ENCODE peak calls at places on chromosomes 5 and 9, in five cellular contexts. M, S, Q, B and K are unnamed samples.

GRCh38 chr5:127615916-127616315 is 33.0 kb upstream of the CTXN3 start:
- DNase-seq in S (no peak), Q (no peak), M (no peak), B (no peak), K (no peak)

GRCh38 chr5:176628406-176629228 is 1.7 kb downstream of the SNCB start:
- DNase-seq in B (no peak), S (no peak), M (no peak), Q (no peak), K (no peak)

GRCh38 chr5:53488195-53488594 is 7.8 kb downstream of the FST start:
- DNase-seq in S (no peak), M (no peak), Q (no peak), B (no peak), K (no peak)

GRCh38 chr5:170278611-170279500 is 18.7 kb downstream of the LCP2 start:
- DNase-seq in S (peak; percentile 70), Q (no peak), M (peak; percentile 69), B (peak; percentile 62), K (no peak)

GRCh38 chr9:119298076-119298853 is 71.0 kb downstream of the BRINP1 start:
- DNase-seq in M (no peak), B (no peak), Q (no peak), S (no peak), K (no peak)

GRCh38 chr9:27548055-27548741 is 18.6 kb upstream of the MOB3B start:
- DNase-seq in B (no peak), Q (peak; percentile 41), M (no peak), S (no peak), K (no peak)

GRCh38 chr5:36301858-36302603 is at the start of gene RANBP3L:
- DNase-seq in Q (peak; percentile 69), S (peak; percentile 12), M (no peak), B (peak; percentile 46), K (no peak)

GRCh38 chr9:6113312-6113711 is 97.9 kb upstream of the RANBP6 start:
- DNase-seq in Q (no peak), B (no peak), S (no peak), M (no peak), K (no peak)

GRCh38 chr5:169100735-169101075 is 200.2 kb downstream of the SLIT3 start:
- DNase-seq in S (no peak), Q (no peak), M (no peak), B (no peak), K (peak; percentile 74)

GRCh38 chr9:135978650-135979461 is 17.7 kb upstream of the UBAC1 start:
- DNase-seq in Q (no peak), B (no peak), M (no peak), S (no peak), K (no peak)

GRCh38 chr9:133429216-133429613 is 7.0 kb downstream of the ADAMTS13 start:
- DNase-seq in B (no peak), S (no peak), Q (no peak), M (no peak), K (no peak)

GRCh38 chr9:2012347-2012746 is 2.8 kb upstream of the SMARCA2 start:
- DNase-seq in S (no peak), M (no peak), B (no peak), Q (no peak), K (no peak)

GRCh38 chr5:16864566-16864965 is 71.5 kb downstream of the MYO10 start:
- DNase-seq in S (no peak), B (no peak), M (no peak), Q (no peak), K (no peak)

GRCh38 chr9:95029251-95029650 is 288.3 kb downstream of the FANCC start:
- DNase-seq in B (no peak), Q (no peak), M (no peak), S (no peak), K (no peak)

GRCh38 chr5:89556215-89557009 is 673.4 kb upstream of the MEF2C start:
- DNase-seq in S (no peak), B (no peak), M (no peak), Q (peak; percentile 51), K (peak; percentile 30)

GRCh38 chr9:22337261-22337660 is 109.4 kb upstream of the DMRTA1 start:
- DNase-seq in Q (no peak), B (no peak), S (no peak), M (no peak), K (no peak)

GRCh38 chr9:13083973-13084528 is 195.4 kb downstream of the MPDZ start:
- DNase-seq in B (no peak), Q (no peak), M (no peak), S (no peak), K (no peak)

GRCh38 chr5:178381921-178382688 is 149.5 kb upstream of the PHYKPL start:
- DNase-seq in B (no peak), M (no peak), Q (no peak), S (no peak), K (no peak)

GRCh38 chr5:136025900-136026299 is 2.9 kb upstream of the TGFBI start:
- DNase-seq in Q (no peak), S (no peak), M (peak; percentile 77), B (no peak), K (no peak)

GRCh38 chr5:19978466-19978865 is 9.5 kb downstream of the CDH18 start:
- DNase-seq in M (no peak), S (no peak), B (no peak), Q (no peak), K (no peak)

GRCh38 chr9:69346596-69347390 is 21.8 kb downstream of the ENTREP1 start:
- DNase-seq in M (no peak), B (no peak), S (no peak), Q (peak; percentile 10), K (peak; percentile 19)

GRCh38 chr5:141651728-141652105 is 499 bp upstream of the FCHSD1 start:
- DNase-seq in B (no peak), S (no peak), M (no peak), Q (no peak), K (no peak)

DNA sequence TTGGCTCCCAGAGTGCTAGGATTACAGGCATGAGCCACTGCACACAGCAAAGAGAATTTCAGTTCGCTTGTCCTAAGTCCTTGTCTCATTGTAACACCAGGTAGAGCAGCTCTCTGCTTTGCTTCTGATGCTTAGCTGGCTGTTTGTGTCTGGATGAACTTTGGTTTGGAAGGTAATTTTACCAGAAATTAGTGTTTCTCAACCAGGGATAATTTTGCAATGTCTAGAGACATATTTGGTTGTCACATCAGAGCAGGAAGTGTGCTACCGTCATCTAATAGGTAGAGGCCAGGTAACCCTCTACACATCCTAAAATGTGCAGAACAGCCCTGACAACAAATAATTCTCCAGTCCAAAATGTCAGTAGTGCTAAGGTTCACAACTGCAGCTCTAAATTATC is 108.8 kb downstream of the SNX18 start:
- DNase-seq in S (no peak), B (no peak), Q (no peak), M (no peak), K (no peak)
- TF ChIP-seq POLR2A in S (no peak), B (no peak), Q (no peak), M (no peak), K (no peak)

DNA sequence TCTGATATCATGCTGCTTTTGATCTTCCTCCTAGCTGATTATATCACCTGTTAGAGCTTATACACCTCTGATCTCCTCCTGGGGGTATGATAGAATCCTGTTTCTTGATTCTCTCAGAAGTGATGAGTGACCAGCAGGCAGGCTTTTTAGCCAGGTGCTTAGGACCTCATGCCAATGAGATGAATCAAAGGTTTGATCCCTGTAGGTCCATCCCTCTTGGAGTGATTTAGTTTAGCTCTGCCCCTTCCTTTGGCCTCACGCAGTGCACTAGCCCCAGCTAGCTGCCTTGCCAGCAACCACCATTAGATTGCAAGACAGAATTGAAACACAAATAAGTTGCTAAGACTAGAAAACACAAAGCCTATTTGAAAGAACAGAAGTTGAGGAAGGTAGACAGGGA is 84.4 kb downstream of the ZSWIM6 start:
- DNase-seq in Q (no peak), M (no peak), S (no peak), B (no peak), K (no peak)
- TF ChIP-seq POLR2A in Q (no peak), M (no peak), S (no peak), B (no peak), K (no peak)

DNA sequence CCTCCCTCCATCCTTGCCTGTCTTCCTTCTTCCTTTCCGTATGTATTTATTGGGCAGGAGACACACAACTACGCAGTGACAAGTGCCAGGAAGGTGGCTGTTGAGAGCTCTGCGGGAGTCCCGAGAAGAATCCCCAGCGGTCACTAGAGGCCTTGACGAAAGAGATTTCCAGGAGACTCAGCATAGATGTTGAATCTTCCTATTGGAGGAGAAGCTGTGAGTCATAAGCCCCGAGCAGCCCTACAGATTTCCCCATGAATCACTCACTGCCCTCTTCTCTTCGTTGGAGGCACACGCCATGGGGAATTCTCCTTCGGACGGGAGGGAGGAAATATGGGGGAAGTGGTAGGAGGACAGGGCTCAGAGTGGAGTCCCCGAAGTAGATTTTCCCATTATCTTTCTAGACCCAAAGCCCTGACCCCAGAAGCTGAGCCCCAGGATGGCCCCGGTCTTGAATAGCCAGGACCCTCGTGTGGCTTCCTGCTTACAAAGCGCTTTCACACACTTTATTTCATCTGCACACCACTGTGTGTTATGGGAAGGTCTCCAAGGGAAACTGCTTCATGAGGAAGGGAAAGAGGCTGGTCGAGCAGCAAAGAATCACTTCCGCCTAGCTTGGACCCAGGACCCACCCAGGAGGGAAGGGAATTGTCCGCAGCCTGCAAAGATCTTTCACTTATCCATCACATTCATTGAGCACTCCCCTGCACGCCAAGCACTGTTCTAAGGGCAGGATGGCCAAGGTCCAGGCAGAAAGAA is 12.7 kb downstream of the DUSP1 start:
- DNase-seq in Q (peak; percentile 75), S (no peak), B (no peak), M (peak; percentile 64), K (peak; percentile 92)
- TF ChIP-seq POLR2A in Q (no peak), S (no peak), B (no peak), M (no peak), K (peak; percentile 6)

GRCh38 chr5:43063731-43064171 is 23.6 kb upstream of the ANXA2R start:
- DNase-seq in B (no peak), Q (peak; percentile 4), S (no peak), M (no peak), K (peak; percentile 24)

GRCh38 chr5:43066231-43066798 is 26.2 kb upstream of the ANXA2R start:
- DNase-seq in B (peak; percentile 82), S (peak; percentile 85), Q (peak; percentile 76), M (peak; percentile 87), K (no peak)

GRCh38 chr5:43065384-43066230 is 25.5 kb upstream of the ANXA2R start:
- DNase-seq in B (peak; percentile 52), Q (peak; percentile 66), S (peak; percentile 62), M (peak; percentile 86), K (no peak)

GRCh38 chr5:43068037-43068436 is 27.9 kb upstream of the ANXA2R start:
- DNase-seq in Q (no peak), M (no peak), S (no peak), B (no peak), K (no peak)

DNA sequence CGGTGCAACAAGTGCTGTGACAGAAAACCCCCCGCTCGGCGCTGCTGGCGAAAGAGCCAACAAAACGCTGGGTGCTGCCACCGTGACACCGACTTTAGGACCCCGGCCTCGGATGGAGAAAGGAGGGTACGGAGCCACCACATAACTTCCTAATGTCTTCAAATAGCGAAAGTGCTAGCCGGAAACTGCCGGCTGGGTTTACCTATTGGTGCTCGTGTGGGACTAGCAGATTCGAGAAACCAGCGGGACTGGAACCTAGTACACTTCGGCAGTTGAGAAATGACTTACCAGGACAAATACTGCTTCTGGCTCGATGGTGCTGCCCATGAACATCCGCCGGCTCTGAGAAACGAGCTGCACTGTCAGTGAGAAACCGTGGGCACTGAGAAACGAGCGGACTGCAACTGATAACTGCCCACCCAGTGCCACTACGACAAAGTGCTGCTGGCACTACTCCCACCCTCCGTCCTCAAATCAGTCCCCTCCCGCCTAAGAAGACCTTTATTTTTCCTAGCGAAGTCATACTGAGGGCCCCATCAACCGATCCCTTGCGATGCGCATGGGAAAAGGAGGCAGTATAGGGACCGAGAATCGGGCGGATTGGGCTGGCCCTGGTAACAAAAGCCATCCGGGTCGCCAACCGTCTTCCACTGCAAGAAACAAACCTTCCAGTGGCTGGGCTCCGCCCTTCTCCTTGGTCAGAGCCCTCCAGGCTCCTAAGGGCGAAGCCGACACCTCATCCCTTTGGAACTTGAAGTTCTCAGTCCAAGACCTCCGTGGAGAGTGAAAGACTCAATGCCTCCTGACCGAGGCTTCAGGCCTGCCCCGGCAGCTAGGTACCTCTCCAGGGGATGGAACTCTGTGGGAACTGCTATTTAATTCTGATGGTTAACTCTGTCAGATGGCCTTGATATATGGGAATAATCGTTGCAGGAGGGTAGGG is 27.0 kb upstream of the ANXA2R start:
- DNase-seq in M (peak; percentile 93), Q (peak; percentile 91), S (peak; percentile 91), B (peak; percentile 87), K (peak; percentile 71)
- TF ChIP-seq POLR2A in M (peak; percentile 83), Q (peak; percentile 73), S (peak; percentile 50), B (no peak), K (peak; percentile 41)